ENCODE peak calls at places on chromosomes 4 and X, in six cellular contexts. M is esophagus muscularis mucosa, L is frontal cortex, U is NCI-H1105, Z is endothelial cell, T is posterior cingulate gyrus. C is an unnamed sample.

GRCh38 chr4:39698424-39699009 is 581 bp downstream of the UBE2K start:
- DNase-seq in L (peak; percentile 32), T (peak; percentile 56), U (peak; percentile 2), Z (peak; percentile 58), M (peak; percentile 92), C (peak; percentile 45)

GRCh38 chrX:46687619-46688018 is 71.3 kb downstream of the SLC9A7 start:
- DNase-seq in U (no peak), M (no peak), Z (no peak), T (no peak), L (no peak), C (no peak)

GRCh38 chr4:98905834-98906233 is 23.1 kb downstream of the EIF4E start:
- DNase-seq in M (no peak), Z (no peak), T (no peak), U (no peak), L (no peak), C (no peak)

GRCh38 chr4:156294577-156294976 is 340.9 kb upstream of the CTSO start:
- DNase-seq in L (no peak), Z (peak; percentile 6), T (no peak), M (no peak), U (peak; percentile 17), C (no peak)

GRCh38 chr4:188400456-188400855 is 261.2 kb downstream of the TRIML1 start:
- DNase-seq in T (no peak), U (no peak), Z (no peak), L (no peak), M (no peak), C (no peak)

GRCh38 chrX:140190441-140191108 is 225.3 kb upstream of the CXorf66 start:
- DNase-seq in M (no peak), L (no peak), Z (no peak), U (peak; percentile 31), T (no peak), C (no peak)

GRCh38 chr4:54099959-54100606 is at the start of gene GSX2:
- DNase-seq in U (no peak), Z (no peak), L (no peak), T (no peak), M (no peak), C (no peak)

GRCh38 chr4:56655627-56656345 is 25.3 kb downstream of the HOPX start:
- DNase-seq in U (no peak), Z (peak; percentile 30), L (peak; percentile 38), M (no peak), T (no peak), C (no peak)

GRCh38 chr4:6875431-6875831 is 34.2 kb upstream of the TBC1D14 start:
- DNase-seq in T (peak; percentile 49), M (no peak), U (no peak), L (no peak), Z (no peak), C (no peak)

GRCh38 chr4:150589174-150589573 is 7.2 kb downstream of the MAB21L2 start:
- DNase-seq in L (no peak), M (no peak), T (no peak), U (no peak), Z (no peak), C (no peak)

GRCh38 chr4:10192331-10192730 is 75.7 kb upstream of the WDR1 start:
- DNase-seq in M (no peak), L (no peak), T (no peak), U (no peak), Z (no peak), C (no peak)

GRCh38 chr4:101155368-101155767 is 192.0 kb downstream of the PPP3CA start:
- DNase-seq in L (no peak), Z (no peak), T (no peak), U (no peak), M (no peak), C (no peak)

GRCh38 chr4:16083217-16084191 is at the start of gene PROM1:
- DNase-seq in Z (peak; percentile 35), U (peak; percentile 45), T (no peak), L (peak; percentile 32), M (peak; percentile 87), C (no peak)

GRCh38 chrX:38973327-38973726 is 172.1 kb downstream of the MID1IP1 start:
- DNase-seq in T (no peak), U (no peak), M (no peak), Z (no peak), L (no peak), C (no peak)

GRCh38 chrX:72306851-72307645 is 1.3 kb upstream of the CITED1 start:
- DNase-seq in Z (peak; percentile 44), T (peak; percentile 48), U (peak; percentile 53), L (no peak), M (no peak), C (peak; percentile 15)

GRCh38 chr4:162056947-162057346 is 106.9 kb downstream of the FSTL5 start:
- DNase-seq in Z (no peak), U (no peak), M (no peak), L (no peak), T (no peak), C (no peak)

GRCh38 chr4:139922625-139923024 is 231.4 kb downstream of the MAML3 start:
- DNase-seq in Z (no peak), T (no peak), L (no peak), U (peak; percentile 52), M (peak; percentile 79), C (no peak)

GRCh38 chrX:40097101-40097491 is 662 bp downstream of the BCOR start:
- DNase-seq in T (no peak), L (no peak), M (no peak), U (no peak), Z (peak; percentile 31), C (no peak)

GRCh38 chrX:143788265-143788664 is 67.7 kb upstream of the SPANXN2 start:
- DNase-seq in U (no peak), M (no peak), Z (no peak), L (no peak), T (no peak), C (no peak)